ENCODE peak calls at places on chromosomes 13 and 19, in seven cellular contexts. V, A, S, I, H, G and R are unnamed samples. For H3K9me3, the result is how much of the 10 kb centered on the place peaks cover.

GRCh38 chr19:12970070-12970820 is 869 bp downstream of the DAND5 start:
- DNase-seq in G (no peak), S (no peak), A (no peak), V (no peak), I (no peak), H (no peak), R (no peak)

GRCh38 chr19:10587022-10587838 is at the start of gene AP1M2:
- DNase-seq in H (peak), G (no peak), V (no peak), A (no peak), S (no peak), I (no peak), R (no peak)

GRCh38 chr13:26785845-26786630 is 25.5 kb upstream of the GPR12 start:
- DNase-seq in V (no peak), H (no peak), I (no peak), S (peak), G (peak), A (peak), R (peak)

GRCh38 chr13:73189766-73190165 is 131.0 kb downstream of the KLF5 start:
- DNase-seq in A (peak), G (peak), I (no peak), H (no peak), V (no peak), S (no peak), R (no peak)

GRCh38 chr13:113781571-113781970 is 22.5 kb downstream of the TMEM255B start:
- DNase-seq in G (no peak), S (no peak), V (no peak), A (no peak), I (no peak), H (no peak), R (no peak)

GRCh38 chr19:328025-328505 is 16.5 kb downstream of the MIER2 start:
- DNase-seq in S (no peak), G (no peak), I (no peak), H (no peak), V (no peak), A (no peak), R (no peak)

GRCh38 chr13:24737042-24737441 is 26.9 kb upstream of the RNF17 start:
- DNase-seq in H (no peak), S (no peak), A (peak), I (no peak), V (no peak), G (no peak), R (no peak)

GRCh38 chr19:34482380-34483250 is 1.1 kb downstream of the WTIP start:
- DNase-seq in I (peak), A (peak), S (no peak), H (no peak), V (peak), G (peak), R (no peak)

GRCh38 chr13:41411536-41411935 is 45.8 kb upstream of the RGCC start:
- DNase-seq in S (no peak), A (peak), G (peak), I (peak), H (no peak), V (no peak), R (no peak)

GRCh38 chr19:5472303-5472702 is 17.1 kb downstream of the ZNRF4 start:
- DNase-seq in G (no peak), S (no peak), I (no peak), A (no peak), V (no peak), H (no peak), R (no peak)

GRCh38 chr13:91045351-91046034 is 302.0 kb upstream of the MIR17HG start:
- DNase-seq in V (no peak), G (peak), I (no peak), H (no peak), A (peak), S (no peak), R (no peak)

GRCh38 chr19:892243-892996 is 567 bp downstream of the MED16 start:
- DNase-seq in G (peak), V (no peak), S (no peak), H (no peak), I (no peak), A (peak), R (no peak)

GRCh38 chr19:19276851-19277250 is 3.8 kb upstream of the TM6SF2 start:
- DNase-seq in V (no peak), A (no peak), I (no peak), H (no peak), G (no peak), S (no peak), R (no peak)

GRCh38 chr13:27496006-27496405 is 45.6 kb upstream of the MTIF3 start:
- DNase-seq in G (no peak), I (no peak), A (no peak), S (no peak), V (no peak), H (no peak), R (no peak)

GRCh38 chr13:26323764-26324163 is 69.8 kb downstream of the CDK8 start:
- DNase-seq in A (no peak), H (no peak), G (no peak), S (no peak), I (no peak), V (no peak), R (no peak)

GRCh38 chr13:51861728-51862300 is at the start of gene CCDC70:
- DNase-seq in V (no peak), H (no peak), I (peak), S (no peak), A (no peak), G (no peak), R (no peak)

GRCh38 chr13:19957320-19958118 is 1.0 kb upstream of the ZMYM2 start:
- DNase-seq in I (peak), H (peak), S (peak), G (peak), A (peak), V (peak), R (no peak)

GRCh38 chr13:50838701-50839100 is 4.8 kb downstream of the DLEU7 start:
- DNase-seq in A (no peak), S (no peak), I (no peak), H (no peak), G (no peak), V (no peak), R (no peak)

GRCh38 chr13:56189978-56190377 is 950.7 kb upstream of the PRR20A start:
- DNase-seq in V (no peak), A (no peak), S (no peak), H (no peak), I (no peak), G (no peak), R (no peak)

GRCh38 chr19:47723573-47723923 is 10.3 kb downstream of the EHD2 start:
- DNase-seq in V (peak), I (peak), S (peak), G (peak), H (no peak), A (no peak), R (no peak)

GRCh38 chr19:4606921-4607678 is 32.2 kb upstream of the TNFAIP8L1 start:
- DNase-seq in G (peak), V (no peak), I (no peak), A (peak), H (no peak), S (no peak), R (no peak)

GRCh38 chr19:43790587-43790986 is 9.8 kb upstream of the KCNN4 start:
- DNase-seq in V (no peak), A (no peak), H (no peak), I (no peak), S (no peak), G (no peak), R (no peak)

GRCh38 chr19:16076958-16077611 is 790 bp downstream of the TPM4 start:
- DNase-seq in I (no peak), S (peak), H (peak), G (peak), V (peak), A (peak), R (no peak)

GRCh38 chr19:46861691-46862503 is 1.1 kb downstream of the ARHGAP35 start:
- DNase-seq in G (peak), V (peak), A (peak), H (no peak), I (no peak), S (peak), R (no peak)

GRCh38 chr13:114161644-114162532 is 17.2 kb upstream of the CFAP97D2 start:
- DNase-seq in A (no peak), I (peak), V (peak), G (peak), S (no peak), H (peak), R (no peak)

GRCh38 chr19:4977299-4978174 is 8.6 kb downstream of the KDM4B start:
- DNase-seq in V (no peak), I (peak), H (no peak), A (no peak), S (peak), G (no peak), R (no peak)

GRCh38 chr19:18589380-18590272 is 1.0 kb downstream of the REX1BD start:
- DNase-seq in A (peak), S (peak), H (peak), V (peak), G (peak), I (peak), R (no peak)

GRCh38 chr13:42364613-42365000 is 92.7 kb downstream of the AKAP11 start:
- DNase-seq in S (no peak), V (no peak), G (peak), I (no peak), H (no peak), A (peak), R (no peak)

GRCh38 chr13:45718992-45719391 is 16.9 kb downstream of the CBY2 start:
- DNase-seq in H (no peak), V (no peak), I (no peak), G (no peak), S (no peak), A (peak), R (no peak)

GRCh38 chr13:28531195-28531955 is 36.4 kb upstream of the FLT1 start:
- DNase-seq in S (no peak), V (peak), H (peak), G (peak), A (peak), I (peak), R (no peak)

GRCh38 chr19:11066326-11066725 is 22.9 kb upstream of the LDLR start:
- DNase-seq in V (no peak), A (no peak), I (no peak), G (no peak), H (no peak), S (no peak), R (no peak)

GRCh38 chr13:97344250-97345175 is 89.5 kb upstream of the RAP2A start:
- DNase-seq in S (peak), G (peak), I (peak), A (peak), H (no peak), V (no peak), R (no peak)

GRCh38 chr13:108176685-108177274 is 38.6 kb downstream of the LIG4 start:
- DNase-seq in H (no peak), V (no peak), S (no peak), G (peak), A (peak), I (peak), R (peak)

DNA sequence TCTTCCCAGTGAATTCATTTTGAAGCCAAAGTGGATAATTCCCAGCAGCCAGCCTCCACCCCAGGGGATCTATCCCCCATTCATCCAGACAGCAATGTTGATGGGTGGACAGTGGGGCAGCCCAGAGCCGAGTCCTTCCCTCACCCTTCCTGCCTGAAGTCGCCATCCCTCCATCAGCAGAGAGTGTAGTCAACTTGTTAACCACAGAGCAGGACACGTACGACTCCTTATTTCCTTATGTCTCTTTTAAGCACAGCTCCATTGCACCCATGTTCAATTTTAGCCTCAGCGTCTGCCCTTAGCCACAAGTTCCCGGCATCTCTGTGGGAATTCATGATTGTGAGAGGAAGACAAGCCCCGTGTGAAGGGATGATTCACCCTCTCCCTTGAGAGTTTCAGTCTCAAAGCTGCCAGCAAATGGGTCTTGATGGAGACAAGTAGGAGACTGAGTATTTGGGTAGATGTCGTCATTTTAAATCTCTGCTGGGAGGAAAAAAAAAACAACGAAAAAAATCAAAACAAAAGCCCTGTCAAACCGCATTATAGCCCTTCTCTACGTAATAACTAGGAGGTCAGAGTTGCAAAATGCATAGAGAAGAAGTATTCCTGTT is 58.3 kb upstream of the MEDAG start:
- DNase-seq in G (peak), A (no peak), S (no peak), I (peak), V (peak), H (no peak), R (no peak)
- H3K27ac ChIP-seq in G (peak), A (no peak), S (no peak), I (peak), V (peak), H (peak), R (no peak)

GRCh38 chr19:31962565-31962996 is 382.8 kb upstream of the ZNF507 start:
- DNase-seq in I (no peak), S (no peak), V (no peak), H (no peak), A (no peak), G (no peak), R (no peak)
- H3K9me3 ChIP-seq in I (under half), S (under half), V (under half), H (under half), A (under half), G (under half), R (under half)

DNA sequence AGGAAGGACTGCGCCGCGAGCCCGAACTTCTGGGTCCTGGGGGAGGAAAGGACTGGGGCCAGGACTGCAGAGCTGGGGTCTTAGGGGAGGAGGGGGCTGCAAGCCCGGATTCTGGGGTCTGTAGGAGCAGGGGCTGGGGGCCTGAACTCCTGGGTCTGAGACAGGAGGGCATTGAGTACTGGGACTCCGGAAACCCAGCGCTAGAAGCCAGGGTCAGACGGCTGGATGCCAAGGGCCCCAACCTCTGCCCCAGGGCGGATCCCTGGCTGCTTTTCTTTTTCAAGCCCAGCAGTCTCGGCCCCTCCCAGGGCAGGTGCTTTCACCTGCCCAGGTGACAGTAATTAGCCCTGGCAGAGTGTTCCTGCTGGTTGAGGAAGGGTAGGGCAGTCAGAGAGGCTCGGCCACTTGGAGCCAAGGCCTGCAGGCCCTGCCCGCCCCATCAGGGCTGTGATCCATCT is 2.3 kb downstream of the MYH14 start:
- DNase-seq in G (no peak), H (peak), I (no peak), S (no peak), V (no peak), A (peak), R (no peak)
- H3K4me3 ChIP-seq in G (no peak), H (no peak), I (no peak), S (no peak), V (peak), A (peak), R (peak)

GRCh38 chr13:83867708-83868107 is 14.6 kb downstream of the SLITRK1 start:
- DNase-seq in S (no peak), G (no peak), H (no peak), A (no peak), V (no peak), I (no peak), R (no peak)

DNA sequence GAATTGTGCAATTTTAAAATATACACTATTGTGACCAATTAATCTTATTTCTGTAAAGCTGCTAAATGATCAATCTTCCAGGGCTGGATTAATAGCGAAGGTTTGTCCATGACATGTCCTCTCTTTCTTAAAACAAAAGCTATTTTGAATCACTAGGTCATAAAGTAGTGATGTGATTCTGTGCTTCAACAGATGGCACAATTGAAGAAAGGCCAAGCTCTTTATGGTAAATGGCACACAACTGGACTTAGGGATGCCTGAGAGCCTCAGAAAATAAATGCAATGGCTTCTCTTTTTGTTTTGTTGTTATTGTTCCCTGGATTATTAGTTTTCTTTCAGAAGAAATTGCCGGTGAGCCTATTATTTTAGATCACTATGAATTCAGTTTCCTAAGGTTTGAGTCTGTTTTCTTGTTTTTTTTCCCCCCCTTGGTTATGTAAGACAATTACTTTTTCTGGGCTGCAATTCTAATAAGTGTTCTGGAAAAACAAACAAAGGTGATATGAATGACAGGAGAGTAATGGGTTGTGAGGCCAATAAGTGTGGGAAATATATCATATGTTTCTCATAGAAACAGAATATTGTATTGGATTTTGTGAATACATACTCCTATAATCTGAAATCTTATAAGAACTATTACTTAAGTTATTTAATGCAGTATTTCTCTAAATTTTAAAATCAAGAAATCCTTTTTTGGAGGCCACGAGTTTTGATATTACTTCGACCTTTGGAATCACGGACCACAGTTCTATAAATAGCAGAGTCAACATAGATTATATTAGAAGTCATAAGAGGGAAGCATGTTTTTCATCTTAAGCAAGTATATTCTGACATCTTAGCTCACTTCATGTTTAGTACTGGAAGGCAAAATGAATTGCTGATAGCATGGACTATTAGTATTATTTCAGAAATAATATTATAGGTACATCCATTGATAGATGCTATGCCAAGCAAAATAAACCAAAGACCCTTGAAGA is 16.8 kb downstream of the SLITRK1 start:
- DNase-seq in S (no peak), V (no peak), I (no peak), G (no peak), A (no peak), H (no peak), R (no peak)
- H3K27ac ChIP-seq in S (no peak), V (no peak), I (no peak), G (no peak), A (no peak), H (no peak), R (no peak)

GRCh38 chr19:52945652-52946321 is 16.9 kb downstream of the ZNF816 start:
- DNase-seq in S (peak), A (no peak), V (no peak), G (no peak), H (no peak), I (no peak), R (no peak)

GRCh38 chr19:52948025-52948770 is 14.5 kb downstream of the ZNF816 start:
- DNase-seq in V (no peak), G (no peak), H (no peak), S (no peak), A (no peak), I (no peak), R (no peak)

GRCh38 chr19:52946322-52947310 is 16.1 kb downstream of the ZNF816 start:
- DNase-seq in S (peak), A (peak), I (peak), H (no peak), G (no peak), V (no peak), R (peak)

GRCh38 chr19:52943884-52944643 is 18.6 kb downstream of the ZNF816 start:
- DNase-seq in S (peak), I (no peak), A (no peak), G (no peak), V (no peak), H (no peak), R (no peak)

GRCh38 chr19:52949422-52949821 is 13.3 kb downstream of the ZNF816 start:
- DNase-seq in V (no peak), S (no peak), H (no peak), G (no peak), A (no peak), I (no peak), R (no peak)
- H3K9me3 ChIP-seq in V (half or more), S (half or more), H (under half), G (under half), A (under half), I (under half), R (under half)

DNA sequence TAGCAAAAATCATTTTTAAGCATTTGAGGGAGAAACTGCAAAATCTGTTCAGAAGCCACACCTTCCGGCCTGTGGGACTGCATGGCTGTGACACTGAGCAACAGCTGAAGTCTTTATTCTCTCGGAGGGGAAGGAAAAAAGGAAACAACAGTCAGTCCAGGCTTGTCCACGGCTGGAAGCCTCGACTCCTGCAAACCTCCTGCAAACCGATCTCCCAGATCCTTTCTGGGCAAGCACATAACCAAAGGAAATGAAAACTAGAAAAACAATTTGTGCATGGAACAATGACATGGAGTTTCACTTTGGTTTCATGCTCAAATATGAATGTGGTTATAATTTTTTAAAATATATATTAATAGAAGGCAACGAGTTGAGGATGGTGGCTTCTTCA is 1.0 kb downstream of the COL4A1 start:
- DNase-seq in G (peak), A (no peak), H (no peak), V (no peak), I (no peak), S (peak), R (no peak)
- H3K4me3 ChIP-seq in G (peak), A (peak), H (peak), V (peak), I (peak), S (peak), R (peak)